ENCODE peak calls at places on chromosomes 6 and 20, in seven cellular contexts. One of them, this sample, is unnamed.

GRCh38 chr20:14197097-14197496 is 140.3 kb downstream of the FLRT3 start:
- DNase-seq in PC-9: no peak
- DNase-seq in heart left ventricle: no peak
- DNase-seq in H54: no peak
- DNase-seq in T follicular helper cell: no peak
- DNase-seq in right cardiac atrium: no peak
- DNase-seq in activated T-helper 9 cell treated with anti-CD3 and anti-CD28 coated beads, Interleukin-2, amount 50 U/mL, for 16 hours: no peak
- DNase-seq in this sample: no peak

GRCh38 chr20:47125553-47126373 is 230.7 kb downstream of the ZMYND8 start:
- DNase-seq in PC-9: peak
- DNase-seq in heart left ventricle: no peak
- DNase-seq in H54: no peak
- DNase-seq in T follicular helper cell: no peak
- DNase-seq in right cardiac atrium: no peak
- DNase-seq in activated T-helper 9 cell treated with anti-CD3 and anti-CD28 coated beads, Interleukin-2, amount 50 U/mL, for 16 hours: no peak
- DNase-seq in this sample: no peak

GRCh38 chr20:59217794-59218193 is 54.2 kb downstream of the ZNF831 start:
- DNase-seq in PC-9: no peak
- DNase-seq in heart left ventricle: no peak
- DNase-seq in H54: no peak
- DNase-seq in T follicular helper cell: no peak
- DNase-seq in right cardiac atrium: no peak
- DNase-seq in activated T-helper 9 cell treated with anti-CD3 and anti-CD28 coated beads, Interleukin-2, amount 50 U/mL, for 16 hours: no peak
- DNase-seq in this sample: no peak

GRCh38 chr20:39269031-39269461 is 306.9 kb downstream of the DHX35 start:
- DNase-seq in PC-9: no peak
- DNase-seq in heart left ventricle: peak
- DNase-seq in H54: peak
- DNase-seq in T follicular helper cell: no peak
- DNase-seq in right cardiac atrium: peak
- DNase-seq in activated T-helper 9 cell treated with anti-CD3 and anti-CD28 coated beads, Interleukin-2, amount 50 U/mL, for 16 hours: peak
- DNase-seq in this sample: no peak

GRCh38 chr6:29968130-29968529 is 25.8 kb downstream of the HLA-A start:
- DNase-seq in PC-9: peak
- DNase-seq in heart left ventricle: no peak
- DNase-seq in H54: peak
- DNase-seq in T follicular helper cell: no peak
- DNase-seq in right cardiac atrium: no peak
- DNase-seq in activated T-helper 9 cell treated with anti-CD3 and anti-CD28 coated beads, Interleukin-2, amount 50 U/mL, for 16 hours: no peak
- DNase-seq in this sample: no peak

GRCh38 chr6:112443666-112444065 is 96.5 kb downstream of the RFPL4B start:
- DNase-seq in PC-9: no peak
- DNase-seq in heart left ventricle: peak
- DNase-seq in H54: no peak
- DNase-seq in T follicular helper cell: no peak
- DNase-seq in right cardiac atrium: peak
- DNase-seq in activated T-helper 9 cell treated with anti-CD3 and anti-CD28 coated beads, Interleukin-2, amount 50 U/mL, for 16 hours: no peak
- DNase-seq in this sample: no peak

GRCh38 chr20:48298851-48299484 is 513.7 kb upstream of the SULF2 start:
- DNase-seq in PC-9: peak
- DNase-seq in heart left ventricle: no peak
- DNase-seq in H54: peak
- DNase-seq in T follicular helper cell: no peak
- DNase-seq in right cardiac atrium: no peak
- DNase-seq in activated T-helper 9 cell treated with anti-CD3 and anti-CD28 coated beads, Interleukin-2, amount 50 U/mL, for 16 hours: no peak
- DNase-seq in this sample: no peak

GRCh38 chr6:139608872-139609271 is 234.4 kb upstream of the CITED2 start:
- DNase-seq in PC-9: no peak
- DNase-seq in heart left ventricle: no peak
- DNase-seq in H54: no peak
- DNase-seq in T follicular helper cell: no peak
- DNase-seq in right cardiac atrium: no peak
- DNase-seq in activated T-helper 9 cell treated with anti-CD3 and anti-CD28 coated beads, Interleukin-2, amount 50 U/mL, for 16 hours: no peak
- DNase-seq in this sample: no peak

GRCh38 chr6:29502597-29502996 is 14.8 kb upstream of the MAS1L start:
- DNase-seq in PC-9: no peak
- DNase-seq in heart left ventricle: no peak
- DNase-seq in H54: no peak
- DNase-seq in T follicular helper cell: no peak
- DNase-seq in right cardiac atrium: no peak
- DNase-seq in activated T-helper 9 cell treated with anti-CD3 and anti-CD28 coated beads, Interleukin-2, amount 50 U/mL, for 16 hours: no peak
- DNase-seq in this sample: no peak

GRCh38 chr6:73942581-73942980 is 246.6 kb downstream of the CD109 start:
- DNase-seq in PC-9: peak
- DNase-seq in heart left ventricle: no peak
- DNase-seq in H54: no peak
- DNase-seq in T follicular helper cell: no peak
- DNase-seq in right cardiac atrium: no peak
- DNase-seq in activated T-helper 9 cell treated with anti-CD3 and anti-CD28 coated beads, Interleukin-2, amount 50 U/mL, for 16 hours: no peak
- DNase-seq in this sample: no peak

GRCh38 chr20:60761056-60761455 is 491.0 kb upstream of the CDH4 start:
- DNase-seq in PC-9: no peak
- DNase-seq in heart left ventricle: no peak
- DNase-seq in H54: no peak
- DNase-seq in T follicular helper cell: no peak
- DNase-seq in right cardiac atrium: no peak
- DNase-seq in activated T-helper 9 cell treated with anti-CD3 and anti-CD28 coated beads, Interleukin-2, amount 50 U/mL, for 16 hours: no peak
- DNase-seq in this sample: no peak

GRCh38 chr6:1575213-1576041 is 34.3 kb upstream of the FOXC1 start:
- DNase-seq in PC-9: no peak
- DNase-seq in heart left ventricle: peak
- DNase-seq in H54: no peak
- DNase-seq in T follicular helper cell: no peak
- DNase-seq in right cardiac atrium: peak
- DNase-seq in activated T-helper 9 cell treated with anti-CD3 and anti-CD28 coated beads, Interleukin-2, amount 50 U/mL, for 16 hours: no peak
- DNase-seq in this sample: no peak

GRCh38 chr6:138869343-138869742 is 73.5 kb downstream of the ECT2L start:
- DNase-seq in PC-9: no peak
- DNase-seq in heart left ventricle: peak
- DNase-seq in H54: no peak
- DNase-seq in T follicular helper cell: no peak
- DNase-seq in right cardiac atrium: peak
- DNase-seq in activated T-helper 9 cell treated with anti-CD3 and anti-CD28 coated beads, Interleukin-2, amount 50 U/mL, for 16 hours: no peak
- DNase-seq in this sample: no peak

GRCh38 chr6:41386594-41386993 is 51.2 kb downstream of the NCR2 start:
- DNase-seq in PC-9: no peak
- DNase-seq in heart left ventricle: no peak
- DNase-seq in H54: no peak
- DNase-seq in T follicular helper cell: no peak
- DNase-seq in right cardiac atrium: no peak
- DNase-seq in activated T-helper 9 cell treated with anti-CD3 and anti-CD28 coated beads, Interleukin-2, amount 50 U/mL, for 16 hours: no peak
- DNase-seq in this sample: no peak

GRCh38 chr20:6828794-6829423 is 61.4 kb downstream of the BMP2 start:
- DNase-seq in PC-9: no peak
- DNase-seq in heart left ventricle: peak
- DNase-seq in H54: peak
- DNase-seq in T follicular helper cell: no peak
- DNase-seq in right cardiac atrium: peak
- DNase-seq in activated T-helper 9 cell treated with anti-CD3 and anti-CD28 coated beads, Interleukin-2, amount 50 U/mL, for 16 hours: no peak
- DNase-seq in this sample: no peak

GRCh38 chr6:82978362-82978945 is 87.2 kb downstream of the UBE3D start:
- DNase-seq in PC-9: no peak
- DNase-seq in heart left ventricle: no peak
- DNase-seq in H54: no peak
- DNase-seq in T follicular helper cell: no peak
- DNase-seq in right cardiac atrium: no peak
- DNase-seq in activated T-helper 9 cell treated with anti-CD3 and anti-CD28 coated beads, Interleukin-2, amount 50 U/mL, for 16 hours: no peak
- DNase-seq in this sample: no peak

GRCh38 chr20:22861990-22862389 is 173.1 kb upstream of the SSTR4 start:
- DNase-seq in PC-9: no peak
- DNase-seq in heart left ventricle: peak
- DNase-seq in H54: no peak
- DNase-seq in T follicular helper cell: no peak
- DNase-seq in right cardiac atrium: peak
- DNase-seq in activated T-helper 9 cell treated with anti-CD3 and anti-CD28 coated beads, Interleukin-2, amount 50 U/mL, for 16 hours: no peak
- DNase-seq in this sample: no peak

GRCh38 chr6:31677955-31678354 is 2.9 kb downstream of the LY6G5C start:
- DNase-seq in PC-9: no peak
- DNase-seq in heart left ventricle: no peak
- DNase-seq in H54: no peak
- DNase-seq in T follicular helper cell: no peak
- DNase-seq in right cardiac atrium: no peak
- DNase-seq in activated T-helper 9 cell treated with anti-CD3 and anti-CD28 coated beads, Interleukin-2, amount 50 U/mL, for 16 hours: no peak
- DNase-seq in this sample: no peak

GRCh38 chr6:10617008-10617696 is 77.3 kb downstream of the C6orf52 start:
- DNase-seq in PC-9: no peak
- DNase-seq in heart left ventricle: peak
- DNase-seq in H54: no peak
- DNase-seq in T follicular helper cell: no peak
- DNase-seq in right cardiac atrium: no peak
- DNase-seq in activated T-helper 9 cell treated with anti-CD3 and anti-CD28 coated beads, Interleukin-2, amount 50 U/mL, for 16 hours: no peak
- DNase-seq in this sample: no peak

GRCh38 chr6:78607188-78607587 is 260.2 kb upstream of the IRAK1BP1 start:
- DNase-seq in PC-9: no peak
- DNase-seq in heart left ventricle: no peak
- DNase-seq in H54: no peak
- DNase-seq in T follicular helper cell: no peak
- DNase-seq in right cardiac atrium: no peak
- DNase-seq in activated T-helper 9 cell treated with anti-CD3 and anti-CD28 coated beads, Interleukin-2, amount 50 U/mL, for 16 hours: no peak
- DNase-seq in this sample: no peak

GRCh38 chr6:37115236-37115894 is 54.6 kb upstream of the PIM1 start:
- DNase-seq in PC-9: no peak
- DNase-seq in heart left ventricle: no peak
- DNase-seq in H54: no peak
- DNase-seq in T follicular helper cell: no peak
- DNase-seq in right cardiac atrium: no peak
- DNase-seq in activated T-helper 9 cell treated with anti-CD3 and anti-CD28 coated beads, Interleukin-2, amount 50 U/mL, for 16 hours: no peak
- DNase-seq in this sample: no peak

GRCh38 chr6:165905744-165906143 is 242.7 kb upstream of the PDE10A start:
- DNase-seq in PC-9: no peak
- DNase-seq in heart left ventricle: no peak
- DNase-seq in H54: no peak
- DNase-seq in T follicular helper cell: no peak
- DNase-seq in right cardiac atrium: no peak
- DNase-seq in activated T-helper 9 cell treated with anti-CD3 and anti-CD28 coated beads, Interleukin-2, amount 50 U/mL, for 16 hours: no peak
- DNase-seq in this sample: no peak

GRCh38 chr6:160967833-160968232 is 23.7 kb upstream of the MAP3K4 start:
- DNase-seq in PC-9: no peak
- DNase-seq in heart left ventricle: peak
- DNase-seq in H54: no peak
- DNase-seq in T follicular helper cell: no peak
- DNase-seq in right cardiac atrium: no peak
- DNase-seq in activated T-helper 9 cell treated with anti-CD3 and anti-CD28 coated beads, Interleukin-2, amount 50 U/mL, for 16 hours: no peak
- DNase-seq in this sample: no peak

GRCh38 chr6:112296122-112296521 is 41.8 kb upstream of the LAMA4 start:
- DNase-seq in PC-9: peak
- DNase-seq in heart left ventricle: no peak
- DNase-seq in H54: no peak
- DNase-seq in T follicular helper cell: no peak
- DNase-seq in right cardiac atrium: no peak
- DNase-seq in activated T-helper 9 cell treated with anti-CD3 and anti-CD28 coated beads, Interleukin-2, amount 50 U/mL, for 16 hours: no peak
- DNase-seq in this sample: no peak

GRCh38 chr20:64222851-64223525 is 32.6 kb upstream of the PCMTD2 start:
- DNase-seq in PC-9: no peak
- DNase-seq in heart left ventricle: no peak
- DNase-seq in H54: no peak
- DNase-seq in T follicular helper cell: no peak
- DNase-seq in right cardiac atrium: no peak
- DNase-seq in activated T-helper 9 cell treated with anti-CD3 and anti-CD28 coated beads, Interleukin-2, amount 50 U/mL, for 16 hours: no peak
- DNase-seq in this sample: no peak

GRCh38 chr6:156938143-156938542 is 161.0 kb downstream of the ARID1B start:
- DNase-seq in PC-9: no peak
- DNase-seq in heart left ventricle: no peak
- DNase-seq in H54: no peak
- DNase-seq in T follicular helper cell: no peak
- DNase-seq in right cardiac atrium: no peak
- DNase-seq in activated T-helper 9 cell treated with anti-CD3 and anti-CD28 coated beads, Interleukin-2, amount 50 U/mL, for 16 hours: no peak
- DNase-seq in this sample: no peak

This sample was measured in effector memory CD4-positive, alpha-beta T cell.